ENCODE peak calls at places on chromosomes 16 and 17, in eight cellular contexts. One of them, this sample, is unnamed.

GRCh38 chr16:31181102-31181830 is 1.3 kb downstream of the FUS start:
- DNase-seq in uterus: peak
- DNase-seq in AG08396: no peak
- DNase-seq in DMS153: no peak
- DNase-seq in activated CD4-positive, CD25-positive, alpha-beta regulatory T cell: no peak
- DNase-seq in posterior vena cava: peak
- DNase-seq in NB4: peak
- DNase-seq in stimulated activated CD4-positive, alpha-beta T cell treated with anti-CD3 and anti-CD28 coated beads, Interleukin-1b, Interleukin-23, amount 100 ng/mL, for 24 hours: no peak
- DNase-seq in this sample: no peak

GRCh38 chr16:24728011-24728410 is 1.4 kb upstream of the TNRC6A start:
- DNase-seq in uterus: no peak
- DNase-seq in AG08396: no peak
- DNase-seq in DMS153: no peak
- DNase-seq in activated CD4-positive, CD25-positive, alpha-beta regulatory T cell: no peak
- DNase-seq in posterior vena cava: no peak
- DNase-seq in NB4: no peak
- DNase-seq in stimulated activated CD4-positive, alpha-beta T cell treated with anti-CD3 and anti-CD28 coated beads, Interleukin-1b, Interleukin-23, amount 100 ng/mL, for 24 hours: no peak
- DNase-seq in this sample: no peak

GRCh38 chr16:85203462-85203813 is 91.2 kb upstream of the CIBAR2 start:
- DNase-seq in uterus: no peak
- DNase-seq in AG08396: no peak
- DNase-seq in DMS153: no peak
- DNase-seq in activated CD4-positive, CD25-positive, alpha-beta regulatory T cell: no peak
- DNase-seq in posterior vena cava: no peak
- DNase-seq in NB4: no peak
- DNase-seq in stimulated activated CD4-positive, alpha-beta T cell treated with anti-CD3 and anti-CD28 coated beads, Interleukin-1b, Interleukin-23, amount 100 ng/mL, for 24 hours: no peak
- DNase-seq in this sample: no peak

GRCh38 chr16:57630931-57631845 is 2.8 kb downstream of the ADGRG1 start:
- DNase-seq in uterus: no peak
- DNase-seq in AG08396: no peak
- DNase-seq in DMS153: no peak
- DNase-seq in activated CD4-positive, CD25-positive, alpha-beta regulatory T cell: no peak
- DNase-seq in posterior vena cava: no peak
- DNase-seq in NB4: no peak
- DNase-seq in stimulated activated CD4-positive, alpha-beta T cell treated with anti-CD3 and anti-CD28 coated beads, Interleukin-1b, Interleukin-23, amount 100 ng/mL, for 24 hours: no peak
- DNase-seq in this sample: no peak

GRCh38 chr17:1852327-1852726 is 22.5 kb downstream of the RPA1 start:
- DNase-seq in uterus: no peak
- DNase-seq in AG08396: no peak
- DNase-seq in DMS153: no peak
- DNase-seq in activated CD4-positive, CD25-positive, alpha-beta regulatory T cell: no peak
- DNase-seq in posterior vena cava: no peak
- DNase-seq in NB4: no peak
- DNase-seq in stimulated activated CD4-positive, alpha-beta T cell treated with anti-CD3 and anti-CD28 coated beads, Interleukin-1b, Interleukin-23, amount 100 ng/mL, for 24 hours: no peak
- DNase-seq in this sample: no peak

GRCh38 chr17:596763-597644 is 117.6 kb downstream of the VPS53 start:
- DNase-seq in uterus: no peak
- DNase-seq in AG08396: peak
- DNase-seq in DMS153: peak
- DNase-seq in activated CD4-positive, CD25-positive, alpha-beta regulatory T cell: no peak
- DNase-seq in posterior vena cava: no peak
- DNase-seq in NB4: no peak
- DNase-seq in stimulated activated CD4-positive, alpha-beta T cell treated with anti-CD3 and anti-CD28 coated beads, Interleukin-1b, Interleukin-23, amount 100 ng/mL, for 24 hours: no peak
- DNase-seq in this sample: no peak

GRCh38 chr17:77697480-77698400 is 260.8 kb upstream of the TNRC6C start:
- DNase-seq in uterus: no peak
- DNase-seq in AG08396: no peak
- DNase-seq in DMS153: no peak
- DNase-seq in activated CD4-positive, CD25-positive, alpha-beta regulatory T cell: no peak
- DNase-seq in posterior vena cava: no peak
- DNase-seq in NB4: no peak
- DNase-seq in stimulated activated CD4-positive, alpha-beta T cell treated with anti-CD3 and anti-CD28 coated beads, Interleukin-1b, Interleukin-23, amount 100 ng/mL, for 24 hours: no peak
- DNase-seq in this sample: no peak

GRCh38 chr16:80940069-80940856 is 66.4 kb downstream of the CMC2 start:
- DNase-seq in uterus: no peak
- DNase-seq in AG08396: no peak
- DNase-seq in DMS153: no peak
- DNase-seq in activated CD4-positive, CD25-positive, alpha-beta regulatory T cell: no peak
- DNase-seq in posterior vena cava: no peak
- DNase-seq in NB4: no peak
- DNase-seq in stimulated activated CD4-positive, alpha-beta T cell treated with anti-CD3 and anti-CD28 coated beads, Interleukin-1b, Interleukin-23, amount 100 ng/mL, for 24 hours: no peak
- DNase-seq in this sample: no peak

GRCh38 chr16:50071075-50071671 is 5.4 kb downstream of the HEATR3 start:
- DNase-seq in uterus: no peak
- DNase-seq in AG08396: no peak
- DNase-seq in DMS153: no peak
- DNase-seq in activated CD4-positive, CD25-positive, alpha-beta regulatory T cell: no peak
- DNase-seq in posterior vena cava: no peak
- DNase-seq in NB4: no peak
- DNase-seq in stimulated activated CD4-positive, alpha-beta T cell treated with anti-CD3 and anti-CD28 coated beads, Interleukin-1b, Interleukin-23, amount 100 ng/mL, for 24 hours: no peak
- DNase-seq in this sample: no peak

GRCh38 chr16:30068750-30069574 is 3.4 kb downstream of the ALDOA start:
- DNase-seq in uterus: no peak
- DNase-seq in AG08396: no peak
- DNase-seq in DMS153: no peak
- DNase-seq in activated CD4-positive, CD25-positive, alpha-beta regulatory T cell: peak
- DNase-seq in posterior vena cava: no peak
- DNase-seq in NB4: peak
- DNase-seq in stimulated activated CD4-positive, alpha-beta T cell treated with anti-CD3 and anti-CD28 coated beads, Interleukin-1b, Interleukin-23, amount 100 ng/mL, for 24 hours: no peak
- DNase-seq in this sample: no peak

GRCh38 chr17:39706921-39707337 is 7.1 kb downstream of the ERBB2 start:
- DNase-seq in uterus: no peak
- DNase-seq in AG08396: no peak
- DNase-seq in DMS153: no peak
- DNase-seq in activated CD4-positive, CD25-positive, alpha-beta regulatory T cell: no peak
- DNase-seq in posterior vena cava: no peak
- DNase-seq in NB4: no peak
- DNase-seq in stimulated activated CD4-positive, alpha-beta T cell treated with anti-CD3 and anti-CD28 coated beads, Interleukin-1b, Interleukin-23, amount 100 ng/mL, for 24 hours: no peak
- DNase-seq in this sample: no peak

GRCh38 chr16:71230122-71230845 is at the start of gene HYDIN:
- DNase-seq in uterus: no peak
- DNase-seq in AG08396: peak
- DNase-seq in DMS153: peak
- DNase-seq in activated CD4-positive, CD25-positive, alpha-beta regulatory T cell: no peak
- DNase-seq in posterior vena cava: no peak
- DNase-seq in NB4: no peak
- DNase-seq in stimulated activated CD4-positive, alpha-beta T cell treated with anti-CD3 and anti-CD28 coated beads, Interleukin-1b, Interleukin-23, amount 100 ng/mL, for 24 hours: no peak
- DNase-seq in this sample: no peak

GRCh38 chr16:30184430-30185140 is 1.2 kb downstream of the CORO1A start:
- DNase-seq in uterus: peak
- DNase-seq in AG08396: no peak
- DNase-seq in DMS153: peak
- DNase-seq in activated CD4-positive, CD25-positive, alpha-beta regulatory T cell: peak
- DNase-seq in posterior vena cava: peak
- DNase-seq in NB4: peak
- DNase-seq in stimulated activated CD4-positive, alpha-beta T cell treated with anti-CD3 and anti-CD28 coated beads, Interleukin-1b, Interleukin-23, amount 100 ng/mL, for 24 hours: peak
- DNase-seq in this sample: no peak

GRCh38 chr17:4485676-4486646 is 12.7 kb upstream of the SPNS2 start:
- DNase-seq in uterus: no peak
- DNase-seq in AG08396: no peak
- DNase-seq in DMS153: no peak
- DNase-seq in activated CD4-positive, CD25-positive, alpha-beta regulatory T cell: peak
- DNase-seq in posterior vena cava: peak
- DNase-seq in NB4: no peak
- DNase-seq in stimulated activated CD4-positive, alpha-beta T cell treated with anti-CD3 and anti-CD28 coated beads, Interleukin-1b, Interleukin-23, amount 100 ng/mL, for 24 hours: peak
- DNase-seq in this sample: no peak

GRCh38 chr16:88977028-88977844 is at the start of gene CBFA2T3:
- DNase-seq in uterus: peak
- DNase-seq in AG08396: no peak
- DNase-seq in DMS153: no peak
- DNase-seq in activated CD4-positive, CD25-positive, alpha-beta regulatory T cell: no peak
- DNase-seq in posterior vena cava: peak
- DNase-seq in NB4: peak
- DNase-seq in stimulated activated CD4-positive, alpha-beta T cell treated with anti-CD3 and anti-CD28 coated beads, Interleukin-1b, Interleukin-23, amount 100 ng/mL, for 24 hours: no peak
- DNase-seq in this sample: no peak

GRCh38 chr17:66172706-66173223 is 19.2 kb downstream of the CEP112 start:
- DNase-seq in uterus: no peak
- DNase-seq in AG08396: no peak
- DNase-seq in DMS153: no peak
- DNase-seq in activated CD4-positive, CD25-positive, alpha-beta regulatory T cell: no peak
- DNase-seq in posterior vena cava: no peak
- DNase-seq in NB4: no peak
- DNase-seq in stimulated activated CD4-positive, alpha-beta T cell treated with anti-CD3 and anti-CD28 coated beads, Interleukin-1b, Interleukin-23, amount 100 ng/mL, for 24 hours: no peak
- DNase-seq in this sample: no peak

GRCh38 chr17:49074851-49075540 is 57.6 kb upstream of the B4GALNT2 start:
- DNase-seq in uterus: no peak
- DNase-seq in AG08396: no peak
- DNase-seq in DMS153: no peak
- DNase-seq in activated CD4-positive, CD25-positive, alpha-beta regulatory T cell: no peak
- DNase-seq in posterior vena cava: no peak
- DNase-seq in NB4: no peak
- DNase-seq in stimulated activated CD4-positive, alpha-beta T cell treated with anti-CD3 and anti-CD28 coated beads, Interleukin-1b, Interleukin-23, amount 100 ng/mL, for 24 hours: no peak
- DNase-seq in this sample: no peak

GRCh38 chr17:76027159-76027839 is at the start of gene EVPL:
- DNase-seq in uterus: no peak
- DNase-seq in AG08396: no peak
- DNase-seq in DMS153: no peak
- DNase-seq in activated CD4-positive, CD25-positive, alpha-beta regulatory T cell: no peak
- DNase-seq in posterior vena cava: no peak
- DNase-seq in NB4: peak
- DNase-seq in stimulated activated CD4-positive, alpha-beta T cell treated with anti-CD3 and anti-CD28 coated beads, Interleukin-1b, Interleukin-23, amount 100 ng/mL, for 24 hours: no peak
- DNase-seq in this sample: no peak

GRCh38 chr17:57892820-57893595 is 43.2 kb upstream of the MRPS23 start:
- DNase-seq in uterus: peak
- DNase-seq in AG08396: peak
- DNase-seq in DMS153: peak
- DNase-seq in activated CD4-positive, CD25-positive, alpha-beta regulatory T cell: no peak
- DNase-seq in posterior vena cava: peak
- DNase-seq in NB4: peak
- DNase-seq in stimulated activated CD4-positive, alpha-beta T cell treated with anti-CD3 and anti-CD28 coated beads, Interleukin-1b, Interleukin-23, amount 100 ng/mL, for 24 hours: no peak
- DNase-seq in this sample: no peak

GRCh38 chr16:79662673-79663313 is 62.3 kb upstream of the MAF start:
- DNase-seq in uterus: no peak
- DNase-seq in AG08396: no peak
- DNase-seq in DMS153: no peak
- DNase-seq in activated CD4-positive, CD25-positive, alpha-beta regulatory T cell: no peak
- DNase-seq in posterior vena cava: no peak
- DNase-seq in NB4: no peak
- DNase-seq in stimulated activated CD4-positive, alpha-beta T cell treated with anti-CD3 and anti-CD28 coated beads, Interleukin-1b, Interleukin-23, amount 100 ng/mL, for 24 hours: no peak
- DNase-seq in this sample: no peak

GRCh38 chr17:3513305-3514035 is 37.7 kb downstream of the ASPA start:
- DNase-seq in uterus: no peak
- DNase-seq in AG08396: no peak
- DNase-seq in DMS153: no peak
- DNase-seq in activated CD4-positive, CD25-positive, alpha-beta regulatory T cell: no peak
- DNase-seq in posterior vena cava: no peak
- DNase-seq in NB4: no peak
- DNase-seq in stimulated activated CD4-positive, alpha-beta T cell treated with anti-CD3 and anti-CD28 coated beads, Interleukin-1b, Interleukin-23, amount 100 ng/mL, for 24 hours: no peak
- DNase-seq in this sample: no peak

GRCh38 chr16:89548344-89549006 is 12.0 kb upstream of the RPL13 start:
- DNase-seq in uterus: no peak
- DNase-seq in AG08396: no peak
- DNase-seq in DMS153: no peak
- DNase-seq in activated CD4-positive, CD25-positive, alpha-beta regulatory T cell: no peak
- DNase-seq in posterior vena cava: no peak
- DNase-seq in NB4: no peak
- DNase-seq in stimulated activated CD4-positive, alpha-beta T cell treated with anti-CD3 and anti-CD28 coated beads, Interleukin-1b, Interleukin-23, amount 100 ng/mL, for 24 hours: no peak
- DNase-seq in this sample: no peak

GRCh38 chr17:69057280-69057679 is 3.4 kb downstream of the ABCA9 start:
- DNase-seq in uterus: no peak
- DNase-seq in AG08396: no peak
- DNase-seq in DMS153: no peak
- DNase-seq in activated CD4-positive, CD25-positive, alpha-beta regulatory T cell: no peak
- DNase-seq in posterior vena cava: no peak
- DNase-seq in NB4: no peak
- DNase-seq in stimulated activated CD4-positive, alpha-beta T cell treated with anti-CD3 and anti-CD28 coated beads, Interleukin-1b, Interleukin-23, amount 100 ng/mL, for 24 hours: no peak
- DNase-seq in this sample: no peak

GRCh38 chr17:49914096-49914490 is 54.9 kb upstream of the DLX4 start:
- DNase-seq in uterus: no peak
- DNase-seq in AG08396: no peak
- DNase-seq in DMS153: peak
- DNase-seq in activated CD4-positive, CD25-positive, alpha-beta regulatory T cell: no peak
- DNase-seq in posterior vena cava: no peak
- DNase-seq in NB4: no peak
- DNase-seq in stimulated activated CD4-positive, alpha-beta T cell treated with anti-CD3 and anti-CD28 coated beads, Interleukin-1b, Interleukin-23, amount 100 ng/mL, for 24 hours: no peak
- DNase-seq in this sample: no peak

GRCh38 chr17:80848449-80849102 is 143.1 kb upstream of the CHMP6 start:
- DNase-seq in uterus: peak
- DNase-seq in AG08396: no peak
- DNase-seq in DMS153: no peak
- DNase-seq in activated CD4-positive, CD25-positive, alpha-beta regulatory T cell: no peak
- DNase-seq in posterior vena cava: no peak
- DNase-seq in NB4: no peak
- DNase-seq in stimulated activated CD4-positive, alpha-beta T cell treated with anti-CD3 and anti-CD28 coated beads, Interleukin-1b, Interleukin-23, amount 100 ng/mL, for 24 hours: no peak
- DNase-seq in this sample: no peak

GRCh38 chr17:48727415-48728175 is 955 bp downstream of the HOXB13 start:
- DNase-seq in uterus: no peak
- DNase-seq in AG08396: no peak
- DNase-seq in DMS153: no peak
- DNase-seq in activated CD4-positive, CD25-positive, alpha-beta regulatory T cell: no peak
- DNase-seq in posterior vena cava: no peak
- DNase-seq in NB4: no peak
- DNase-seq in stimulated activated CD4-positive, alpha-beta T cell treated with anti-CD3 and anti-CD28 coated beads, Interleukin-1b, Interleukin-23, amount 100 ng/mL, for 24 hours: no peak
- DNase-seq in this sample: no peak

GRCh38 chr17:4620531-4621101 is 20.9 kb downstream of the ALOX15 start:
- DNase-seq in uterus: no peak
- DNase-seq in AG08396: no peak
- DNase-seq in DMS153: no peak
- DNase-seq in activated CD4-positive, CD25-positive, alpha-beta regulatory T cell: no peak
- DNase-seq in posterior vena cava: no peak
- DNase-seq in NB4: no peak
- DNase-seq in stimulated activated CD4-positive, alpha-beta T cell treated with anti-CD3 and anti-CD28 coated beads, Interleukin-1b, Interleukin-23, amount 100 ng/mL, for 24 hours: no peak
- DNase-seq in this sample: no peak

GRCh38 chr17:61698244-61698643 is 107.2 kb upstream of the NACA2 start:
- DNase-seq in uterus: no peak
- DNase-seq in AG08396: no peak
- DNase-seq in DMS153: no peak
- DNase-seq in activated CD4-positive, CD25-positive, alpha-beta regulatory T cell: no peak
- DNase-seq in posterior vena cava: no peak
- DNase-seq in NB4: no peak
- DNase-seq in stimulated activated CD4-positive, alpha-beta T cell treated with anti-CD3 and anti-CD28 coated beads, Interleukin-1b, Interleukin-23, amount 100 ng/mL, for 24 hours: no peak
- DNase-seq in this sample: no peak

GRCh38 chr16:29192329-29193247 is 207.7 kb downstream of the LAT start:
- DNase-seq in uterus: peak
- DNase-seq in AG08396: no peak
- DNase-seq in DMS153: no peak
- DNase-seq in activated CD4-positive, CD25-positive, alpha-beta regulatory T cell: no peak
- DNase-seq in posterior vena cava: peak
- DNase-seq in NB4: no peak
- DNase-seq in stimulated activated CD4-positive, alpha-beta T cell treated with anti-CD3 and anti-CD28 coated beads, Interleukin-1b, Interleukin-23, amount 100 ng/mL, for 24 hours: no peak
- DNase-seq in this sample: no peak

GRCh38 chr16:81994485-81994884 is 16.8 kb downstream of the SDR42E1 start:
- DNase-seq in uterus: no peak
- DNase-seq in AG08396: no peak
- DNase-seq in DMS153: no peak
- DNase-seq in activated CD4-positive, CD25-positive, alpha-beta regulatory T cell: no peak
- DNase-seq in posterior vena cava: no peak
- DNase-seq in NB4: peak
- DNase-seq in stimulated activated CD4-positive, alpha-beta T cell treated with anti-CD3 and anti-CD28 coated beads, Interleukin-1b, Interleukin-23, amount 100 ng/mL, for 24 hours: no peak
- DNase-seq in this sample: no peak

GRCh38 chr17:82200743-82201497 is 11.7 kb downstream of the CCDC57 start:
- DNase-seq in uterus: no peak
- DNase-seq in AG08396: no peak
- DNase-seq in DMS153: peak
- DNase-seq in activated CD4-positive, CD25-positive, alpha-beta regulatory T cell: peak
- DNase-seq in posterior vena cava: no peak
- DNase-seq in NB4: no peak
- DNase-seq in stimulated activated CD4-positive, alpha-beta T cell treated with anti-CD3 and anti-CD28 coated beads, Interleukin-1b, Interleukin-23, amount 100 ng/mL, for 24 hours: no peak
- DNase-seq in this sample: no peak

GRCh38 chr16:72999541-73000019 is 48.3 kb downstream of the ZFHX3 start:
- DNase-seq in uterus: no peak
- DNase-seq in AG08396: no peak
- DNase-seq in DMS153: peak
- DNase-seq in activated CD4-positive, CD25-positive, alpha-beta regulatory T cell: no peak
- DNase-seq in posterior vena cava: no peak
- DNase-seq in NB4: no peak
- DNase-seq in stimulated activated CD4-positive, alpha-beta T cell treated with anti-CD3 and anti-CD28 coated beads, Interleukin-1b, Interleukin-23, amount 100 ng/mL, for 24 hours: no peak
- DNase-seq in this sample: no peak

GRCh38 chr16:23158114-23158513 is 8.9 kb upstream of the USP31 start:
- DNase-seq in uterus: no peak
- DNase-seq in AG08396: no peak
- DNase-seq in DMS153: no peak
- DNase-seq in activated CD4-positive, CD25-positive, alpha-beta regulatory T cell: no peak
- DNase-seq in posterior vena cava: no peak
- DNase-seq in NB4: no peak
- DNase-seq in stimulated activated CD4-positive, alpha-beta T cell treated with anti-CD3 and anti-CD28 coated beads, Interleukin-1b, Interleukin-23, amount 100 ng/mL, for 24 hours: no peak
- DNase-seq in this sample: no peak

GRCh38 chr17:42241871-42242270 is 34.3 kb downstream of the STAT5B start:
- DNase-seq in uterus: no peak
- DNase-seq in AG08396: no peak
- DNase-seq in DMS153: no peak
- DNase-seq in activated CD4-positive, CD25-positive, alpha-beta regulatory T cell: no peak
- DNase-seq in posterior vena cava: no peak
- DNase-seq in NB4: no peak
- DNase-seq in stimulated activated CD4-positive, alpha-beta T cell treated with anti-CD3 and anti-CD28 coated beads, Interleukin-1b, Interleukin-23, amount 100 ng/mL, for 24 hours: no peak
- DNase-seq in this sample: no peak

This sample was measured in Panc1.